ENCODE peak calls at places on chromosomes 16 and 17, in eight cellular contexts. A is H1, G is HCT116, W is K562, O is HepG2, H is SK-N-SH, Q is endothelial cell of umbilical vein, L is GM12878. X is an unnamed sample.
A peak's percentile ranks its signal among the peaks of the same experiment; 100 is the strongest.

GRCh38 chr16:89562939-89563338 is 2.5 kb downstream of the RPL13 start:
- DNase-seq in Q (no peak), H (no peak), G (no peak), L (no peak), O (no peak), W (no peak), A (no peak), X (no peak)

GRCh38 chr17:51056813-51057510 is 63.7 kb downstream of the SPAG9 start:
- DNase-seq in O (peak; percentile 68), W (peak; percentile 24), G (peak; percentile 32), A (no peak), L (no peak), H (peak; percentile 49), Q (peak; percentile 84), X (peak; percentile 80)

GRCh38 chr17:36221187-36221586 is 10.3 kb downstream of the CCL4L2 start:
- DNase-seq in G (no peak), O (no peak), A (no peak), L (no peak), W (no peak), Q (no peak), H (no peak), X (no peak)

GRCh38 chr17:75242461-75243042 is 18.9 kb downstream of the GGA3 start:
- DNase-seq in A (no peak), Q (no peak), W (no peak), H (no peak), L (no peak), O (no peak), G (no peak), X (no peak)

GRCh38 chr17:74778960-74779359 is 2.8 kb upstream of the NAT9 start:
- DNase-seq in H (no peak), Q (no peak), L (no peak), A (no peak), O (no peak), G (no peak), W (no peak), X (no peak)

GRCh38 chr17:32445976-32446375 is 1.7 kb downstream of the PSMD11 start:
- DNase-seq in H (no peak), A (no peak), O (no peak), L (no peak), W (peak; percentile 58), Q (no peak), G (no peak), X (no peak)

GRCh38 chr17:67680445-67681224 is 37.1 kb upstream of the NOL11 start:
- DNase-seq in W (no peak), O (no peak), A (no peak), G (no peak), L (no peak), H (no peak), Q (no peak), X (no peak)

GRCh38 chr17:81345211-81346089 is 49.8 kb upstream of the BAHCC1 start:
- DNase-seq in W (peak; percentile 87), Q (peak; percentile 86), A (no peak), H (peak; percentile 64), L (no peak), O (peak; percentile 72), G (no peak), X (peak; percentile 78)

GRCh38 chr17:82861393-82861775 is 21.6 kb upstream of the ZNF750 start:
- DNase-seq in L (no peak), G (no peak), W (no peak), A (no peak), O (no peak), H (no peak), Q (no peak), X (no peak)

GRCh38 chr17:82859431-82860403 is 19.9 kb upstream of the ZNF750 start:
- DNase-seq in Q (peak; percentile 91), L (peak; percentile 63), W (peak; percentile 74), O (peak; percentile 27), G (peak; percentile 91), H (no peak), A (no peak), X (no peak)

GRCh38 chr17:82860606-82861392 is 21.0 kb upstream of the ZNF750 start:
- DNase-seq in L (no peak), Q (no peak), O (no peak), G (no peak), H (no peak), W (no peak), A (no peak), X (no peak)

GRCh38 chr17:82862191-82862590 is 22.4 kb upstream of the ZNF750 start:
- DNase-seq in A (no peak), O (no peak), W (no peak), L (no peak), G (no peak), H (no peak), Q (no peak), X (no peak)

DNA sequence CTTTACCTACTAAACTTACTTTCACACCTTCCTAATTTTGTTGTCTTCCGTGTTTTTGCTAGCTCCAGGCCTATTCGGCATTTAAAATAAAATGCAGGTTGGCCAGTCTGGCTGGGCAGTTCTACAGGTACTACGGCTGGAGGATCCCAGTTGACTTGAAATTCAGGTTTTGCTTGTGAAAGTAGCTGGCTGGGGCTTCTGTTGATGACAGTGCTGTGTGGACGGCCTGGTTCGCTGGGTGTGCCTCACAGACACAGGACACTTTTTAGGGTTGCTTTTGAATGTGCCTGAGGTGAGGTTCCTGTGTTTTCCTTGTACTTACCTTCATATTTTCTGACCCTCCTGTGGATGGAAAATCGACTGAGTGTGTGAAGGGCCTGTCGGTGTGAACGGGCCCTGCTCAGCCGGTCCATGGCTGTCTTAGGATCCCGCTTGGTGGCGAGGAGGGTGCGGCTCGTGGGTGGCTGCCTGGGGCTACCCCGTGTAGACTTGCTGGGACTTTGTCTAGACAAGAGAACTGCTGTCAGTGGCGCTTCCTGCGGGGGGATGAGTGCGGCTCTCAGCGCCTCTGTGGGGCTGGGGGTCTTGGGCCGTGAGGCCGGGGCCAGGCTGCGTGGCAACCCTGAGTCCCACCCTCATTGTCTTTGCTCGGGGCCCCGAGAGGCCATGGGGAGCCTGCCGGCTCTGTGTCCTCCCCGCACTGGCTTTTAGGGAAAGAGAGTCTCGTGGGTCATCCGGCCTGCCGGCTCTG is 18.7 kb upstream of the ZNF750 start:
- DNase-seq in O (no peak), W (no peak), L (no peak), Q (no peak), G (no peak), H (no peak), A (no peak), X (no peak)
- H2AFZ ChIP-seq in O (no peak overlapping the region), W (no peak overlapping the region), L (no peak overlapping the region), Q (no peak overlapping the region), G (no peak overlapping the region), H (no peak overlapping the region), A (no peak overlapping the region), X (no peak overlapping the region)

DNA sequence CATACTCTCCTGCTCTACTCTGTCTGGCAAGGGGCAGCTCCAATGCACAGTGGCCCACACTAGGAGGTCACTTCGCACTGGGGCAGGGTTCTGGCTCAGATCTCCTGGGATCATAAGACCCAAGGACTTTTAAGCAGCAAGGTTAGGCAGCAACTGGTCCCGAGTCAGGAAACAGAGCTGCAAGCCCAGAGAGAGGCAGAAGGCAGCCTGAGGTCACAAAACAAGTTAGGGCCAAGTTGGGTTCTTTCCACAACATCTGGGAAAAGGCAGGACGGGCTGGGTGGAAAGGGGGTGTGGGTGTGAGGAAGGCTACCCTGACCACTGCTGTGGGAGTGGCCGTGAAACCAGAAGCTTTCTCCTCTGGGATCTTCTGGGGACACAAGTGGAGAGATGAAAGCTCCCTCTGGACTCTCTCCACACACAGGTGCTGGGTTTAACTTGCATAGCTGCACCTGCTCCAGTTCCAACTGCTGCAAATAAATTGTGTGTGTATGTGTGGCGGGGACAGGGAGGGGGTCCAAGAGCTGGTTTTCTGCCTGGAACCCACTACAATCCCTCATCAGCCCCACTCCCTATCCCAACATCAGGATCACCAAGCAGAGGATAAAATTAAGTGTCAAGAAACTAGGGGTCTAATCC is 8.0 kb upstream of the TSPOAP1 start:
- DNase-seq in Q (no peak), A (no peak), H (peak; percentile 44), G (no peak), W (no peak), L (no peak), O (no peak), X (no peak)
- H3K4me1 ChIP-seq in Q (peaks cover 4% of the 10 kb centered on the region), A (peaks cover 17% of the 10 kb centered on the region), H (peaks cover 34% of the 10 kb centered on the region), G (peaks cover 17% of the 10 kb centered on the region), W (peaks cover 58% of the 10 kb centered on the region), L (peaks cover 52% of the 10 kb centered on the region), O (peaks cover 62% of the 10 kb centered on the region), X (peaks cover 26% of the 10 kb centered on the region)

GRCh38 chr16:2913603-2914002 is 1.9 kb downstream of the FLYWCH1 start:
- DNase-seq in H (no peak), G (no peak), A (no peak), L (no peak), Q (no peak), O (no peak), W (no peak), X (no peak)

GRCh38 chr16:2914233-2914632 is 2.5 kb downstream of the FLYWCH1 start:
- DNase-seq in Q (no peak), G (no peak), O (no peak), A (no peak), H (no peak), L (no peak), W (no peak), X (peak; percentile 50)

GRCh38 chr16:2910441-2910840 is 1.3 kb upstream of the FLYWCH1 start:
- DNase-seq in G (no peak), L (no peak), W (no peak), O (no peak), H (no peak), Q (no peak), A (no peak), X (no peak)

GRCh38 chr16:2912330-2913199 is 834 bp downstream of the FLYWCH1 start:
- DNase-seq in A (no peak), H (peak; percentile 47), Q (peak; percentile 54), O (peak; percentile 6), W (peak; percentile 56), G (no peak), L (no peak), X (peak; percentile 56)

GRCh38 chr16:2911580-2912329 is at the start of gene FLYWCH1:
- DNase-seq in G (peak; percentile 96), H (peak; percentile 97), A (peak; percentile 96), W (peak; percentile 95), O (peak; percentile 92), L (peak; percentile 88), Q (peak; percentile 98), X (peak; percentile 100)
- TF ChIP-seq POLR2AphosphoS5 in G (peak; percentile 67), H (peak; percentile 56), A (no peak), W (peak; percentile 41), O (peak; percentile 23), L (no peak), Q (peak; percentile 60), X (peak; percentile 69)

DNA sequence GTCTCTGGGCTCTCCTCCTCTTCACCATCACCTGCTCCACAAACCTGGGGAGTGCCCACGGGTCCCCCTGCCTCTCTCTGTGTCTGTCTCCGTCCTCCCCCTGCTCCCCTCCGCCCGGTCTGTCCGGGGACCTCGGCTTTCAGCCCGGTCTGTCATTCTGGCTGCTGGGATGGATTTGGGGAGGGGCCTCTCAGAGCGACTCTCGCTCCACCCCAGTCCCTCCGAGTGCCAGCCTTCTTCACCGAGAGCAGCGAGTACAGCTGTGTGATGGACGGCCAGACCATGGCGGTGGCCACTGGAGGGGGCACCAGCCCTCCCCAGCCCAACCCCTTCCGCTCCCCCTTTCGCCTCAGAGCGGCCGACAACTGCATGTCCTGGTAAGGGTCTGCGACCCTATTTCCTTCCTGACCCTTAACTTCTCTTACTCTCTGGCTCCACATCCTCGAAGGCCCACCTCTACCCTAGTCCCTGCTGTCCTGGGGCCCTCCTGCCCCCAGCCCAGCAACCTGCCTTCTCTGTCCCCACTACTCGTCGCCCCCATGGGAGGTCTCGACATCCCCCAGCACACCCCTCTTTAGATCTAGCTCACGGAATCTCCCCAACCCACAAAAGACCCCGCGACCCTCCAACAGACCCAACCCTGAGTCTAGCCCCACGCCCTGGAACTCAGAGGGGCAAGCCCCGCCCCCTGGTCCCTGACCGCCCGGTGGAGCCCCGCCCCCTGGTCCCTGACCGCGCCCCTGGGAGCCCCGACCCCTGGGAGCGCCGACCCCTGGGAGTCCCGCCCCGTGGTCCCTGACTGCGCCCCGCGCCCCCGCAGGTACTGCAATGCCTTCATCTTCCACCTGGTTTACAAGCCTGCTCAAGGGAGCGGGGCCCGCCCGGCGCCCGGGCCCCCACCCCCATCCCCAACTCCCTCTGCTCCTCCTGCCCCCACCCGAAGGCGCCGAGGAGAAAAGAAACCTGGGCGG is 5.6 kb upstream of the CXCL16 start:
- DNase-seq in W (peak; percentile 43), G (no peak), O (no peak), L (no peak), Q (no peak), H (peak; percentile 61), A (peak; percentile 41), X (peak; percentile 89)
- H2AFZ ChIP-seq in W (no peak overlapping the region), G (no peak overlapping the region), O (no peak overlapping the region), L (no peak overlapping the region), Q (peak overlapping the region; percentile 34), H (no peak overlapping the region), A (peak overlapping the region; percentile 11), X (peak overlapping the region; percentile 98)

X was measured in GM23338.